ENCODE peak calls at places on chromosomes 7 and 10, in eight cellular contexts. G is cardiac fibroblast, H is tibial artery, U is heart left ventricle, B is glutamatergic neuron, X is fibroblast of pulmonary artery, V is Panc1, O is esophagus squamous epithelium. C is an unnamed sample.

GRCh38 chr10:12018438-12019342 is 23.9 kb downstream of the UPF2 start:
- DNase-seq in X (peak), V (no peak), G (peak), B (no peak), O (no peak), U (no peak), H (no peak), C (no peak)

GRCh38 chr7:133431134-133431711 is 178.3 kb downstream of the EXOC4 start:
- DNase-seq in G (no peak), V (no peak), H (no peak), U (no peak), B (no peak), O (no peak), X (no peak), C (no peak)

GRCh38 chr10:98253499-98253898 is 14.5 kb downstream of the LOXL4 start:
- DNase-seq in V (no peak), B (no peak), X (no peak), H (no peak), U (no peak), O (no peak), G (no peak), C (no peak)

GRCh38 chr7:47513741-47514241 is 68.1 kb downstream of the TNS3 start:
- DNase-seq in O (no peak), X (peak), V (no peak), G (peak), U (no peak), B (no peak), H (peak), C (no peak)

GRCh38 chr10:64011871-64012714 is 490.9 kb downstream of the REEP3 start:
- DNase-seq in V (no peak), X (no peak), U (no peak), O (no peak), H (no peak), B (peak), G (no peak), C (no peak)

GRCh38 chr7:121045090-121045489 is 56.6 kb downstream of the CPED1 start:
- DNase-seq in X (no peak), O (no peak), G (no peak), H (no peak), U (no peak), B (no peak), V (no peak), C (no peak)

GRCh38 chr10:49363309-49364031 is 32.4 kb downstream of the DRGX start:
- DNase-seq in U (no peak), G (no peak), O (no peak), X (no peak), V (no peak), H (peak), B (no peak), C (no peak)

GRCh38 chr7:29065458-29065857 is 80.9 kb downstream of the CPVL start:
- DNase-seq in U (no peak), V (no peak), G (no peak), O (no peak), B (no peak), H (no peak), X (no peak), C (no peak)

GRCh38 chr7:155352753-155353115 is 55.1 kb downstream of the INSIG1 start:
- DNase-seq in X (no peak), U (no peak), O (no peak), G (no peak), H (no peak), B (no peak), V (no peak), C (no peak)

GRCh38 chr10:21831986-21832735 is 171.4 kb downstream of the DNAJC1 start:
- DNase-seq in G (peak), U (no peak), H (no peak), O (no peak), B (no peak), X (peak), V (no peak), C (no peak)

GRCh38 chr7:37932993-37933392 is 12.6 kb downstream of the EPDR1 start:
- DNase-seq in O (no peak), V (no peak), X (no peak), G (no peak), H (no peak), B (no peak), U (no peak), C (no peak)

GRCh38 chr10:124007773-124008145 is 85.6 kb downstream of the CHST15 start:
- DNase-seq in H (no peak), O (no peak), X (no peak), G (no peak), U (no peak), V (no peak), B (peak), C (no peak)

GRCh38 chr7:5476001-5476400 is 52.4 kb upstream of the TNRC18 start:
- DNase-seq in H (no peak), U (no peak), X (no peak), O (no peak), V (no peak), G (no peak), B (peak), C (no peak)

GRCh38 chr10:90592903-90593302 is 264.9 kb downstream of the HTR7 start:
- DNase-seq in U (no peak), O (no peak), H (peak), V (peak), B (peak), G (peak), X (peak), C (no peak)

GRCh38 chr7:98134420-98134819 is 27.8 kb downstream of the LMTK2 start:
- DNase-seq in G (no peak), V (no peak), H (no peak), X (no peak), B (no peak), O (no peak), U (no peak), C (no peak)

GRCh38 chr10:122516733-122517132 is 43.8 kb upstream of the DMBT1 start:
- DNase-seq in B (no peak), X (no peak), H (no peak), U (no peak), G (no peak), O (no peak), V (no peak), C (no peak)

GRCh38 chr7:123888192-123888591 is 36.8 kb upstream of the SPAM1 start:
- DNase-seq in O (no peak), G (no peak), B (no peak), X (no peak), U (no peak), V (no peak), H (no peak), C (no peak)

GRCh38 chr10:1056326-1057105 is at the start of gene WDR37:
- DNase-seq in U (peak), H (peak), B (peak), O (no peak), X (peak), V (no peak), G (peak), C (peak)

GRCh38 chr10:49254556-49255318 is 44.2 kb upstream of the C10orf71 start:
- DNase-seq in U (peak), X (no peak), G (no peak), O (no peak), V (no peak), B (no peak), H (no peak), C (no peak)

GRCh38 chr7:1750541-1751021 is 80.5 kb downstream of the ELFN1 start:
- DNase-seq in G (no peak), H (no peak), B (no peak), O (no peak), X (no peak), V (no peak), U (no peak), C (no peak)

GRCh38 chr10:98106531-98106930 is 27.9 kb upstream of the R3HCC1L start:
- DNase-seq in H (no peak), O (no peak), G (no peak), X (no peak), U (no peak), V (no peak), B (no peak), C (no peak)

GRCh38 chr7:44307905-44308740 is 17.3 kb downstream of the CAMK2B start:
- DNase-seq in X (no peak), U (no peak), O (no peak), H (peak), G (no peak), V (no peak), B (no peak), C (no peak)

GRCh38 chr10:113056030-113056429 is 106.0 kb downstream of the TCF7L2 start:
- DNase-seq in V (no peak), G (no peak), H (no peak), O (no peak), X (no peak), B (no peak), U (no peak), C (no peak)

DNA sequence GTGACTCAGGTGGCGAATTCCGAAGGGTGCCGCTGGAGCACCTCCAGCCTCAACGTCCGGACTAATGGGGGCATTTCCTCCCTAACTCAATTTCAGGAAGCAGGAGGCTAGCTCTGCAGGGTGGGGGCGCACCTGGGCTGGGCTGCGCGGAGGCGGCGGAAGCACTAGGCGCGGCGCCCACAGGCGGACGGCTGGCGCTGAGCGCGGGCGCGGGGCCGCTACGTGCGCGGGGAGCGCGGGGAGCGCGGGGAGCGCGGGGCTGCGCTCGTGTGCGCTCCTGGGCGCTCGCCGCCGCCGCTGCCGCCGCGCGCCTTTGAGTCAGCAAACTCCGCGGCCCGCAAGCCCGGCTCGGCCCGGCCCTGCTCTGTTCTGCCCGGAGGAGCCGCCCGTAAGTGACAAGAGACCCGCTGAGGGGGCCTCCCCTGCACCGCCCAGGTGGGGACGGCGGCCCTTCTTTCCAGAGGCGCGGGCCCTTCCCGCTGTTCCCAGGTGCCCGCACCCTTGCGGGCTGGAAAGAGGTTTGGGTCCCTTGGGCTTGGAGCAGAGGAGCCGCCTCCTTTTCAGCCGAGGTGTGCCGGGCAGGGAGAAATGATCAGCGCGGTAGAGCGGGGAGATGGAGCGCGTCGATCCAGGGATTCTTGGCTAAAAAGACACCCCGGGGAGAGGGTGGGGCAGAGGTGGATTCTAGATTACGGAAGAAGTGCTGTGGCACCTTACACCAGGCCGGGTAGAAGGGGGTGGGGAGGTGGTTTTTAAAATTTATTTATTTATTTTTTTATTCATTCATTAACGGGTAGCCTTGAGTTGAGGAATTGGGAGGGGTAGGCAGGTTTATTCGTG is at the start of gene SNX10:
- DNase-seq in O (no peak), G (peak), X (no peak), V (no peak), H (no peak), B (peak), U (peak), C (peak)
- TF ChIP-seq CTCF in O (no peak), G (no peak), X (no peak), V (peak), H (no peak), B (no peak), U (no peak), C (peak)

DNA sequence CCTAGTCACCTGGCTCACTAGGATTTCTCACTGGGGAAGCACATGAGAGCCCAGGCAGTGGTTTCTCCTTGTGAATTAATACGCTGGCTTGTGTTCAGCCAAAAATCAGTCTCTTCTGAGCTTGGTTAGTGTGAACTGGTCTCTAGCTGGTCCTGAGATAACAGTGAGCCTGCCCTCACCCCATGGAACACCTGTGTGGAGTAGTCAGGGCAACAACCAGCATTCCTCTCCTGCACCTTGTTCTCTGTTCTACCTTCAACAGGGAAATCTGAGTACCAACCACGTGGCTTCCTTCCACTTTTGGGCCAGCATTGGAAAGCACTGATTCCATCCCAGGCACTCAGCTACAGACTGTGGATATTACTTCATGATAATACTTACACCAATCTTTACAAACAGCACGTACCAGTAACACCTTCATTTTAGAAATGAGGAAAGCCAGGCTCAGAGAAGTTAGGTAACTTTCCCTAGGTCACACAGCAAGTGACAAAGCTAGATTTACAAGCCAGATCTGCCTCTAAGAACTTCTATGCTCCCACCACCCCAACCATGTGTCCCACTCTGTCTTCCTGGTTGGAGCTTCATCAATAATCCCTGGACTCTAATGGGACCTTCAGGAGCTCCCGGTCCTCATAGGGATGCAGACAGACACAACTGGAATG is 106.6 kb downstream of the GRID1 start:
- DNase-seq in O (no peak), G (no peak), X (no peak), B (no peak), H (no peak), U (no peak), V (no peak), C (peak)
- TF ChIP-seq CTCF in O (no peak), G (no peak), X (no peak), B (no peak), H (no peak), U (no peak), V (no peak), C (no peak)

GRCh38 chr10:93992400-93993030 is 1.2 kb upstream of the PLCE1 start:
- DNase-seq in X (no peak), O (no peak), U (no peak), B (no peak), G (peak), V (no peak), H (no peak), C (no peak)
- TF ChIP-seq CTCF in X (peak), O (no peak), U (peak), B (peak), G (peak), V (peak), H (no peak), C (no peak)

DNA sequence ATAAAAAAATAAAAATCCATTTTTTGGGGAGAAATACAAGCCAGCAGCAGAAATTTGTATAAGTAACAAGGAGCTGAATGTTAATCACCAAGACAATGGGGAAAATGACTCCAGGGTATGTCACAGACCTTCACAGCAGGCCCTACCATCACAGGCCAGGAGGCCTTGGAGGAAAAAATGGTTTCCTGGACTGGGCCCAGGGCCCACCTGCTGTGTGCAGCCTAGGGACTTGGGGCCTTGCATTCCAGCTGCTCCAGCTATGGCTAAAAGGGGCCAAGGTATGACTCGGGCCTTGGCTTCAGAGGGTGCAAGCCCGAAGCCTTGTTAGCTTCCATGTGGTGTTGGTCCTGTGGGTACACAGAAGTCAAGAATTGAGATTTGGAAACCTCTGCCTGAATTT is 126.3 kb downstream of the DGKB start:
- DNase-seq in X (no peak), B (no peak), U (no peak), G (no peak), O (no peak), V (no peak), H (no peak), C (no peak)
- TF ChIP-seq CTCF in X (no peak), B (no peak), U (no peak), G (no peak), O (no peak), V (no peak), H (no peak), C (no peak)

DNA sequence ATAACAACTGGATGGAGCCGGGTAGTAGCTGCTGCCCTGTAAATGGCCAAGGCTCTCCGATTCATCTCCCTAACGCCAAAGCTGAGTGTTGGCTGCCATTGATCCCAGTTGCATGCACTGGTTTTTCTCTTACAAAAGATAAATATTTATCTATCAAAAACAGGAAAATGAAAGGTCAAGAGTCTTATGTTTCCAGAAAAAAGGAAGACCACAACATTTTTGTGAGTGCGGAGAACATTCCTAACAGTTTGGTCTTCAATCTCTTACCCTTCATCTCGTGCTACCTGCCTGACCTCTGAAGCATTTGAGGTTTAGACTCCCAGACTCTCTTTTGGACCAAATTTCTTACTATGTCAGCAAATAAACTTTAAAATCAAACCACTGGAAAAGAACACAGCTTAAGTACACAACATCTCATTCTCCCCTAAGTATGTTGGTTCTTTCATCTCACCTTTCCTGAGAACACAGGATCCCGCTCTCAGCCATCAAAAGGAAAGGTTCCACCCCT is 61.6 kb downstream of the SORBS1 start:
- DNase-seq in H (no peak), V (no peak), B (no peak), O (no peak), X (no peak), U (no peak), G (no peak), C (no peak)
- TF ChIP-seq CTCF in H (no peak), V (no peak), B (no peak), O (no peak), X (no peak), U (no peak), G (no peak), C (no peak)

GRCh38 chr10:57661206-57661605 is 606.5 kb downstream of the IPMK start:
- DNase-seq in V (no peak), H (no peak), O (no peak), G (no peak), B (no peak), U (no peak), X (no peak), C (no peak)

GRCh38 chr10:57654856-57655255 is 612.8 kb downstream of the IPMK start:
- DNase-seq in H (no peak), U (no peak), O (no peak), G (no peak), X (no peak), V (no peak), B (no peak), C (no peak)

GRCh38 chr10:57657164-57657765 is 610.4 kb downstream of the IPMK start:
- DNase-seq in X (peak), V (peak), O (no peak), U (no peak), H (no peak), G (peak), B (peak), C (peak)
- TF ChIP-seq CTCF in X (peak), V (peak), O (no peak), U (peak), H (peak), G (peak), B (peak), C (peak)

DNA sequence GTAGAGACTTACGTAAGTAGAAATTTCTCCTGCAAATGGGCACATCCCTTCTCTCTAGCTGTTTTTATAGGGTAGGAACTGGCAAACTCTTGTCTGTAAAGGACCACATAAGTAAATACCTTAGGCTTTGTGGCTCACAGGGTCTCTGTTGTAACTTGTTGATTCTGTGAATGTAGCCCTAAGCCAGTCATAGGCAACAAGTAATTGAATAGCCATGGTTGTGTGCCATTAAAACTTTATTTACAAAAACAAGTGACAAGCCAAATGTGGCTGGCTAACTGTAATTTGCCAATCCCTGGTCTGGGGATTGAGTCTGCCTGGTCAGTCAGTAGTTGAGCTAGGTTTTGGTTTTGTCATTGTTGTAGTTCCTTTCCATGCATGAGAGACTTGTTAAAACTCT is 5.3 kb upstream of the KLF6 start:
- DNase-seq in B (no peak), O (no peak), V (no peak), U (no peak), G (no peak), H (no peak), X (no peak), C (no peak)
- TF ChIP-seq CTCF in B (no peak), O (no peak), V (no peak), U (no peak), G (no peak), H (no peak), X (no peak), C (no peak)